ENCODE peak calls at places on chromosomes 3 and 15, in seven cellular contexts. H is ovary, N is Peyer's patch, R is left ventricle myocardium inferior, C is psoas muscle, P is heart left ventricle, T is prostate gland. W is an unnamed sample.
A peak's percentile ranks its signal among the peaks of the same experiment; 100 is the strongest.

GRCh38 chr3:4709336-4709735 is 216.2 kb downstream of the ITPR1 start:
- DNase-seq in H (no peak), N (no peak), R (no peak), C (no peak), P (no peak), T (no peak), W (no peak)

GRCh38 chr3:148815736-148816135 is 11.9 kb upstream of the CPB1 start:
- DNase-seq in H (no peak), N (no peak), R (no peak), C (no peak), P (no peak), T (no peak), W (no peak)

GRCh38 chr15:59879506-59879905 is 124.6 kb upstream of the FOXB1 start:
- DNase-seq in H (no peak), N (no peak), R (no peak), C (no peak), P (no peak), T (no peak), W (no peak)

GRCh38 chr15:65110676-65111292 is 4.2 kb downstream of the UBAP1L start:
- DNase-seq in H (peak; percentile 19), N (no peak), R (no peak), C (no peak), P (no peak), T (no peak), W (no peak)

GRCh38 chr15:40331637-40332036 is 8.1 kb downstream of the INAFM2 start:
- DNase-seq in H (no peak), N (no peak), R (no peak), C (no peak), P (no peak), T (no peak), W (no peak)

GRCh38 chr15:100670505-100671021 is 68.2 kb downstream of the ASB7 start:
- DNase-seq in H (no peak), N (no peak), R (no peak), C (no peak), P (no peak), T (no peak), W (no peak)

GRCh38 chr3:196096382-196096953 is 14.6 kb upstream of the TFRC start:
- DNase-seq in H (no peak), N (peak; percentile 74), R (peak; percentile 54), C (peak; percentile 82), P (peak; percentile 60), T (peak; percentile 68), W (peak; percentile 61)

GRCh38 chr3:133293397-133294107 is 106.3 kb upstream of the BFSP2 start:
- DNase-seq in H (no peak), N (no peak), R (no peak), C (no peak), P (no peak), T (no peak), W (no peak)

GRCh38 chr15:68409736-68410370 is 22.1 kb downstream of the ITGA11 start:
- DNase-seq in H (no peak), N (peak; percentile 34), R (no peak), C (no peak), P (peak; percentile 11), T (no peak), W (peak; percentile 16)

GRCh38 chr15:55782901-55783300 is 39.9 kb upstream of the PRTG start:
- DNase-seq in H (no peak), N (no peak), R (no peak), C (no peak), P (no peak), T (no peak), W (no peak)

GRCh38 chr3:134057006-134057832 is 27.5 kb upstream of the SLCO2A1 start:
- DNase-seq in H (no peak), N (no peak), R (no peak), C (no peak), P (no peak), T (no peak), W (no peak)

GRCh38 chr3:4047343-4047742 is 248.1 kb downstream of the LRRN1 start:
- DNase-seq in H (no peak), N (no peak), R (no peak), C (no peak), P (no peak), T (no peak), W (no peak)

GRCh38 chr3:56960234-56960917 is 100.1 kb upstream of the SPATA12 start:
- DNase-seq in H (no peak), N (no peak), R (no peak), C (no peak), P (no peak), T (no peak), W (no peak)
- H3K4me3 ChIP-seq in H (no peak overlapping the region), N (no peak overlapping the region), R (no peak overlapping the region), C (no peak overlapping the region), P (no peak overlapping the region), T (no peak overlapping the region), W (no peak overlapping the region)

GRCh38 chr3:42191443-42191747 is 74.6 kb downstream of the CCK start:
- DNase-seq in H (no peak), N (no peak), R (no peak), C (no peak), P (no peak), T (no peak), W (no peak)
- H3K4me1 ChIP-seq in H (no peaks in the 10 kb centered on the region), N (no peaks in the 10 kb centered on the region), R (peaks cover 74% of the 10 kb centered on the region), C (peaks cover 19% of the 10 kb centered on the region), P (no peaks in the 10 kb centered on the region), T (no peaks in the 10 kb centered on the region), W (peaks cover 10% of the 10 kb centered on the region)

DNA sequence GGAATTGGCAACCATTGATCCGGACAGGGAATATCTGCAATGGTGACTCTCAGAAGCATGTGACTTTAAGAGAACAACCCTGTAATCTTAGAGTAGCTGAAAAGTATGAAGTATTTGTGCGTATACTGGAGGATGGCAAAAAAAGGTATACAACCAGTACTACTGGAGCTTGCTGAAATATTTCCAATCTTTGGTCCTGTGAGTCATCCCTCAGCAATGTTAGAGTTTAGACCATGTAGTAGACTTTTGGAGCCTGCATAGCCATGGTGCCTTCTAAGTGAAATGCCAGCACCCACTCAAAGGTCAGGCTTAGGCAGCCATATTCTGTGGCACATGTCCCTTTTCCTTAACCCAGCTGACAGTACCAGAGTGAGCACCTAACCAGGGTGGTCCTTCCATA is 429.4 kb downstream of the NTRK3 start:
- DNase-seq in H (no peak), N (no peak), R (no peak), C (no peak), P (no peak), T (no peak), W (no peak)
- H3K9me3 ChIP-seq in H (no peaks in the 10 kb centered on the region), N (no peaks in the 10 kb centered on the region), R (no peaks in the 10 kb centered on the region), C (no peaks in the 10 kb centered on the region), P (no peaks in the 10 kb centered on the region), T (no peaks in the 10 kb centered on the region), W (no peaks in the 10 kb centered on the region)

DNA sequence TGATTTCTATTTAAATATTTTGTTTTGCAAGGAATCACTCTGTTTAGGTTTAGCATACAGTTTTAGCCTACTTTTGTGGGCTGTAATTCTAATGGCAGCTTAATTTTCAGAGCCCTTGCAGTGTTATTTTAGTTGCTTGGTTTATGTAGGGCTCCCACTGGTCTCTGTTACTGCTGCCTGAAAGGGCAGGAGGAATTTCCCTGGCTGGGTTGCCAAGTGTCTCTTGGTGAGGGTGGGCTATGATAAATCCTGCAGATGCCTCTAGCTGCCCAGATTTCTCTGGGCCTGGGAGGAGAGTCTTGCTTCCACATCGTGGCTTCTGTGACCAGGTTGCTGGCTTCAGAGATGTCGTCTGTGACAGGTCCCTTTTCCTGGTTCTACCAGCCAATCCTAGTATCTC is 36.2 kb downstream of the ILDR1 start:
- DNase-seq in H (no peak), N (no peak), R (no peak), C (no peak), P (no peak), T (no peak), W (no peak)
- H3K4me3 ChIP-seq in H (no peak overlapping the region), N (no peak overlapping the region), R (no peak overlapping the region), C (no peak overlapping the region), P (no peak overlapping the region), T (no peak overlapping the region), W (no peak overlapping the region)

DNA sequence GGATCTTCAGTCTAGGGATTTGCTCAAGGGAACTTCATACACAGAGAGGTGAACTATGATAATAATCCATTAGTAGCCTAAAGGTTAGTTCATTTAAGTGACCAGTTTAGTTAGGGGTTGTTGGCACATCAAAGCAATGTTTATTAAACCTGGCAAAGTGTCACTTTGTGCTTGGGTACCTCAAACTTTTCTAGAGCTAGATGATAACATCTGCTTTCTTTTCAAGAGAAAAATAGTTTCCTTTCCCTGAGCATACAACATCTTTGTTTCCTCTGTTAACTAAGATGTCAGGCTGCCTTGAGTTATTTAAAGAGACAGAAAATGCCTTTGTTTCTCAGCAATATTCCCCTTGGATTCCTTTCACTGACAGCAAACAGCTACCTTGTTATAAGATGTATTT is 26.7 kb upstream of the SMAD3 start:
- DNase-seq in H (no peak), N (no peak), R (no peak), C (no peak), P (no peak), T (no peak), W (no peak)
- H3K4me1 ChIP-seq in H (peaks cover 3% of the 10 kb centered on the region), N (peaks cover 2% of the 10 kb centered on the region), R (peaks cover 22% of the 10 kb centered on the region), C (peaks cover 6% of the 10 kb centered on the region), P (no peaks in the 10 kb centered on the region), T (peaks cover 2% of the 10 kb centered on the region), W (peaks cover 10% of the 10 kb centered on the region)

GRCh38 chr15:48415036-48415886 is 84.0 kb downstream of the DUT start:
- DNase-seq in H (no peak), N (no peak), R (no peak), C (no peak), P (no peak), T (peak; percentile 53), W (no peak)
- H3K9me3 ChIP-seq in H (no peaks in the 10 kb centered on the region), N (no peaks in the 10 kb centered on the region), R (no peaks in the 10 kb centered on the region), C (no peaks in the 10 kb centered on the region), P (no peaks in the 10 kb centered on the region), T (no peaks in the 10 kb centered on the region), W (no peaks in the 10 kb centered on the region)

GRCh38 chr3:97719156-97719821 is 45.3 kb upstream of the ARL6 start:
- DNase-seq in H (peak; percentile 47), N (peak; percentile 83), R (peak; percentile 46), C (peak; percentile 70), P (peak; percentile 50), T (peak; percentile 53), W (peak; percentile 34)
- H3K4me3 ChIP-seq in H (no peak overlapping the region), N (no peak overlapping the region), R (no peak overlapping the region), C (no peak overlapping the region), P (no peak overlapping the region), T (no peak overlapping the region), W (no peak overlapping the region)

DNA sequence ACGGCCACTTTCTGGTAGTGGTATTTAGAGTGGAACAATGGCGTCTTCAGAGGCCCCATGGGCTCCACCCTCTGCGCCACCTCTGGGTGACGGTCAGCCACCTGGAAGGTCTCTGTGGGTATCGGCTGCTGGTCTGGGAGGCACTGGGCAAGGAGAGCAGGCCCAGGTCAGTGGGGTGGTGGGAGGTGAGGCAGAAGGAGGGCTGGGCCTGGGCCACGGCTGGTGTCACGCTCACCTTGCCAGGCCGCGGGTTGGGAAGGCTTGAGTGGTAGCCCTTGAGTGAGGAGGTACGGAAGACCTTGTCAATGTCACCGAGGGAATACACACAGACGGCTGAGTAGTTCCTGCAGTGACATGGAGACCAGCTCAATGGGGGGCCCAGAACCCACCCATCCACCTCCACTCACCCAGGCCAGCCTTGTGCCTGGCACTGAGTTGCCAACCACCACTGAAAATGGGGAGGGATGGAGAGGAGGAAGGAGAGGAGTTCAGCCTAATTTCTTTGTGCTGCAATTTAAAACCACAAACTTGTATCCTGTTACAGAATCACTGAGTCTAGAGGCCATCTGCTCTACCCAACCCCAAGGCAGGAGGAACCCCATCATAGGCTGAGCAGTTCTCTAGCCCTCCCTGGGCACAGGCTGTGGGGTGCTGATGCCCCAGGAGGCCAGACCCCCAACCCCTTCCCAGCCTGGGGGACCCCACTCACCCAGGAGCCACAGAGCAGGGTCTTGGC is 19.0 kb downstream of the SEMA7A start:
- DNase-seq in H (no peak), N (no peak), R (no peak), C (no peak), P (no peak), T (no peak), W (no peak)
- H3K4me1 ChIP-seq in H (peaks cover 2% of the 10 kb centered on the region), N (peaks cover 4% of the 10 kb centered on the region), R (peaks cover 22% of the 10 kb centered on the region), C (no peaks in the 10 kb centered on the region), P (no peaks in the 10 kb centered on the region), T (no peaks in the 10 kb centered on the region), W (no peaks in the 10 kb centered on the region)